ENCODE peak calls at places on chromosomes 7 and 10, in seven cellular contexts. One of them, this sample, is unnamed.

GRCh38 chr10:78456649-78457400 is 423.2 kb downstream of the RPS24 start:
- DNase-seq in adrenal gland: no peak
- DNase-seq in PC-9: no peak
- DNase-seq in upper lobe of left lung: no peak
- DNase-seq in tibial artery: peak; percentile 43
- DNase-seq in A549: no peak
- DNase-seq in AG10803: no peak
- DNase-seq in this sample: no peak

GRCh38 chr10:84179059-84179710 is 5.6 kb downstream of the GPR15LG start:
- DNase-seq in adrenal gland: no peak
- DNase-seq in PC-9: no peak
- DNase-seq in upper lobe of left lung: no peak
- DNase-seq in tibial artery: no peak
- DNase-seq in A549: no peak
- DNase-seq in AG10803: peak; percentile 74
- DNase-seq in this sample: peak; percentile 14

GRCh38 chr7:128351296-128352123 is 7.8 kb upstream of the RBM28 start:
- DNase-seq in adrenal gland: no peak
- DNase-seq in PC-9: no peak
- DNase-seq in upper lobe of left lung: peak; percentile 86
- DNase-seq in tibial artery: no peak
- DNase-seq in A549: no peak
- DNase-seq in AG10803: no peak
- DNase-seq in this sample: no peak

GRCh38 chr10:24722676-24723385 is 856 bp downstream of the ARHGAP21 start:
- DNase-seq in adrenal gland: peak; percentile 57
- DNase-seq in PC-9: no peak
- DNase-seq in upper lobe of left lung: peak; percentile 91
- DNase-seq in tibial artery: peak; percentile 82
- DNase-seq in A549: peak; percentile 61
- DNase-seq in AG10803: peak; percentile 43
- DNase-seq in this sample: peak; percentile 54

GRCh38 chr10:88866454-88866853 is 13.6 kb upstream of the STAMBPL1 start:
- DNase-seq in adrenal gland: no peak
- DNase-seq in PC-9: peak; percentile 69
- DNase-seq in upper lobe of left lung: no peak
- DNase-seq in tibial artery: no peak
- DNase-seq in A549: no peak
- DNase-seq in AG10803: no peak
- DNase-seq in this sample: no peak

GRCh38 chr10:90871279-90871760 is 454 bp upstream of the RPP30 start:
- DNase-seq in adrenal gland: peak; percentile 34
- DNase-seq in PC-9: peak; percentile 53
- DNase-seq in upper lobe of left lung: no peak
- DNase-seq in tibial artery: no peak
- DNase-seq in A549: peak; percentile 65
- DNase-seq in AG10803: peak; percentile 55
- DNase-seq in this sample: peak; percentile 92

GRCh38 chr10:108782411-108782810 is 1140.9 kb downstream of the XPNPEP1 start:
- DNase-seq in adrenal gland: no peak
- DNase-seq in PC-9: no peak
- DNase-seq in upper lobe of left lung: no peak
- DNase-seq in tibial artery: no peak
- DNase-seq in A549: no peak
- DNase-seq in AG10803: peak; percentile 28
- DNase-seq in this sample: no peak

GRCh38 chr10:99612167-99612831 is 7.9 kb downstream of the SLC25A28 start:
- DNase-seq in adrenal gland: peak; percentile 33
- DNase-seq in PC-9: peak; percentile 55
- DNase-seq in upper lobe of left lung: no peak
- DNase-seq in tibial artery: no peak
- DNase-seq in A549: peak; percentile 77
- DNase-seq in AG10803: peak; percentile 61
- DNase-seq in this sample: peak; percentile 76

GRCh38 chr7:45863715-45864114 is 9.2 kb downstream of the CCDC201 start:
- DNase-seq in adrenal gland: no peak
- DNase-seq in PC-9: peak; percentile 34
- DNase-seq in upper lobe of left lung: no peak
- DNase-seq in tibial artery: no peak
- DNase-seq in A549: no peak
- DNase-seq in AG10803: no peak
- DNase-seq in this sample: peak; percentile 16

GRCh38 chr10:5442056-5442989 is 30.0 kb downstream of the NET1 start:
- DNase-seq in adrenal gland: peak; percentile 39
- DNase-seq in PC-9: peak; percentile 44
- DNase-seq in upper lobe of left lung: no peak
- DNase-seq in tibial artery: no peak
- DNase-seq in A549: peak; percentile 34
- DNase-seq in AG10803: peak; percentile 47
- DNase-seq in this sample: peak; percentile 71

GRCh38 chr7:29886827-29887226 is 80.5 kb downstream of the WIPF3 start:
- DNase-seq in adrenal gland: no peak
- DNase-seq in PC-9: no peak
- DNase-seq in upper lobe of left lung: no peak
- DNase-seq in tibial artery: no peak
- DNase-seq in A549: no peak
- DNase-seq in AG10803: no peak
- DNase-seq in this sample: no peak

GRCh38 chr7:158646766-158647474 is 57.7 kb downstream of the NCAPG2 start:
- DNase-seq in adrenal gland: no peak
- DNase-seq in PC-9: no peak
- DNase-seq in upper lobe of left lung: no peak
- DNase-seq in tibial artery: no peak
- DNase-seq in A549: no peak
- DNase-seq in AG10803: no peak
- DNase-seq in this sample: peak; percentile 25

GRCh38 chr10:52071814-52072213 is 242.3 kb upstream of the DKK1 start:
- DNase-seq in adrenal gland: no peak
- DNase-seq in PC-9: no peak
- DNase-seq in upper lobe of left lung: no peak
- DNase-seq in tibial artery: peak; percentile 73
- DNase-seq in A549: no peak
- DNase-seq in AG10803: no peak
- DNase-seq in this sample: no peak

GRCh38 chr10:26960308-26960707 is 99.5 kb upstream of the ABI1 start:
- DNase-seq in adrenal gland: no peak
- DNase-seq in PC-9: no peak
- DNase-seq in upper lobe of left lung: no peak
- DNase-seq in tibial artery: no peak
- DNase-seq in A549: no peak
- DNase-seq in AG10803: peak; percentile 51
- DNase-seq in this sample: no peak

GRCh38 chr7:7773334-7774308 is 55.2 kb upstream of the RPA3 start:
- DNase-seq in adrenal gland: no peak
- DNase-seq in PC-9: no peak
- DNase-seq in upper lobe of left lung: no peak
- DNase-seq in tibial artery: no peak
- DNase-seq in A549: no peak
- DNase-seq in AG10803: no peak
- DNase-seq in this sample: no peak
- TF ChIP-seq CTCF in adrenal gland: no peak
- TF ChIP-seq CTCF in PC-9: no peak
- TF ChIP-seq CTCF in upper lobe of left lung: no peak
- TF ChIP-seq CTCF in tibial artery: no peak
- TF ChIP-seq CTCF in A549: no peak
- TF ChIP-seq CTCF in AG10803: no peak
- TF ChIP-seq CTCF in this sample: no peak

DNA sequence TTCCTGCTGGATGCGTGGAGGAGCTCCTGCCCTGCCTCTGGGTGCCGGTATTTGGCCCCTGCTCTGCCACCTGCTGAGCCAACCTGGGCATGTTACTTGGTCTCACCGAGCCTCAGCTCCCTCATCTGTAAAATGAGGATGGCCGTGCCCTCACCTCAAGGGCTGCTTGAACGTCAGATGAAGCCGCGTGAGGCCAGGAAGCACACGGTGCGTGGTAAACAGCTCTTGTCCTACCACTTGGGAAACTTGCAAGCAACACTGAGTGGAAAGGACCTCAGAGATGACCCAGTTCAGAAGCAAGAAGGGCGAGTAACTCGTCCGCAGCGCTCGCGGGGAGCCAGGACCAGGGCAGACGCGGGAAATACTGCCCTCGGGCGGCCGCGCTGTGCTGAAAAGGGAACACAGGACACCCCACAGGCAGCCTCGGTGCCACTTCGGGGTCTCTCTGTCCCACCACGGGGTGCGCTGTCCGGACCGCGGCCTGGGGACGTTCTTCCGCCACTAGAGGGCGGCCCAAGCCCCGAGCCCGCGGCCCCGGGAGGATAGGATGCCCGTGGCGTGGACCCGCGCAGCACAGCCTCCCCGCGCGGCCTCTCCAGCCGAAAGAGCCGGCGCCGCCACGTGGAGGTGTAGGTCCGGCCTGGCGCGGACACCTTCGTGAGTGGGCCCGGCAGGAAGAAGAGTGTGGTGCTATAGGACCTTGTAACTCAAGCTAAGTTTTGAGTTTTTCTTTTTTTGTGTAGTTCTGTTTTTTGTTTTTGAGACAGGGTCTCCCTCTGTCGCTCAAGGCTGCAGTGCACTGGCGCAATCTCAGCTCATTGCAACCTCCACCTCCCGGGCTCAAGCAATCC is 94.1 kb downstream of the PRKAG2 start:
- DNase-seq in adrenal gland: peak; percentile 63
- DNase-seq in PC-9: peak; percentile 65
- DNase-seq in upper lobe of left lung: peak; percentile 94
- DNase-seq in tibial artery: peak; percentile 79
- DNase-seq in A549: peak; percentile 90
- DNase-seq in AG10803: peak; percentile 30
- DNase-seq in this sample: peak; percentile 43
- H3K4me3 ChIP-seq in adrenal gland: no peak overlapping the region
- H3K4me3 ChIP-seq in PC-9: peak overlapping the region; percentile 49
- H3K4me3 ChIP-seq in upper lobe of left lung: peak overlapping the region; percentile 32
- H3K4me3 ChIP-seq in tibial artery: peak overlapping the region; percentile 19
- H3K4me3 ChIP-seq in A549: peak overlapping the region; percentile 35
- H3K4me3 ChIP-seq in AG10803: peak overlapping the region; percentile 39
- H3K4me3 ChIP-seq in this sample: peak overlapping the region; percentile 27

DNA sequence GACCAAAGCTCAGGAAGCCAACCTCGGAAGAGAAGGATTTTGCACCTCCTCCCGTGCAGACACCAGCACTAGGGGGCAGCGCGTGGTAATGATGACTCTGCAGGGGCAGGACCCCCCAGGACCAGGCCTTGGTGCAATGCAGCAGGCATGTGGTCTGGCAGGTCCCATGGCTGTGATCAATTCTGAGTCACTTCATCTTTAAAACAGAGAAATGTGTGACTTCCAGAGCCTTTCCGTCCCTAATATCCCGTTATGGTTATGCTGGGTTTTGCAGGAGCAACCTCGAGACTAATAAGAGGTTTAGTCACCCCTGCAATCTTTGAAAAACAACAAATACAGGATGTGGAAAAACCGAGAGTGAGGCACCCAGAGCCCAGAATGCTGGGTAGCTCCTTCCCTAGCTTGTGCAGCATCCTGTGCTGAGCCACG is 30.2 kb upstream of the GJD4 start:
- DNase-seq in adrenal gland: no peak
- DNase-seq in PC-9: no peak
- DNase-seq in upper lobe of left lung: no peak
- DNase-seq in tibial artery: no peak
- DNase-seq in A549: no peak
- DNase-seq in AG10803: peak; percentile 74
- DNase-seq in this sample: peak; percentile 85
- TF ChIP-seq CTCF in adrenal gland: no peak
- TF ChIP-seq CTCF in PC-9: no peak
- TF ChIP-seq CTCF in upper lobe of left lung: no peak
- TF ChIP-seq CTCF in tibial artery: no peak
- TF ChIP-seq CTCF in A549: no peak
- TF ChIP-seq CTCF in AG10803: peak; percentile 41
- TF ChIP-seq CTCF in this sample: peak; percentile 57

DNA sequence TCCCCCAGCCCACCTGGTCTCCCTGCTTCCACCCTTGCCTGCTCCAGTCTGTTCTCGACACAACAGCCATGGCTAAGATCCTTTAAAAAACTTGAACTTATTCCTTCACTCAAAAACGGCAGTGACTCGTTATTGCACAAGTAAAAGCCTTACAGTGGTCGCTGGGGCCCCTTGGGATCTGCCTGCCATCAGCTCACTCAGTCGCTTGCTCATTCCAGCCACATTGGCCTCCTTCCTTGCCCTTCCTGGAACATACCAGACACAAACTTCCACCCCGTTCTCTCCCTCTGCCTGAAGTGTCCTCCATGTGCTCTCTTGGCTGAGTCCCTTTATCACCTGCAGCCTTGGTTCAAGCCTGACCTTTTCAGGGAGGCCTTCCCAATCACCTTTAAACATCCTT is 4.7 kb downstream of the CCNY start:
- DNase-seq in adrenal gland: no peak
- DNase-seq in PC-9: no peak
- DNase-seq in upper lobe of left lung: no peak
- DNase-seq in tibial artery: no peak
- DNase-seq in A549: no peak
- DNase-seq in AG10803: peak; percentile 45
- DNase-seq in this sample: no peak
- H3K4me3 ChIP-seq in adrenal gland: no peak overlapping the region
- H3K4me3 ChIP-seq in PC-9: no peak overlapping the region
- H3K4me3 ChIP-seq in upper lobe of left lung: no peak overlapping the region
- H3K4me3 ChIP-seq in tibial artery: no peak overlapping the region
- H3K4me3 ChIP-seq in A549: no peak overlapping the region
- H3K4me3 ChIP-seq in AG10803: no peak overlapping the region
- H3K4me3 ChIP-seq in this sample: no peak overlapping the region

DNA sequence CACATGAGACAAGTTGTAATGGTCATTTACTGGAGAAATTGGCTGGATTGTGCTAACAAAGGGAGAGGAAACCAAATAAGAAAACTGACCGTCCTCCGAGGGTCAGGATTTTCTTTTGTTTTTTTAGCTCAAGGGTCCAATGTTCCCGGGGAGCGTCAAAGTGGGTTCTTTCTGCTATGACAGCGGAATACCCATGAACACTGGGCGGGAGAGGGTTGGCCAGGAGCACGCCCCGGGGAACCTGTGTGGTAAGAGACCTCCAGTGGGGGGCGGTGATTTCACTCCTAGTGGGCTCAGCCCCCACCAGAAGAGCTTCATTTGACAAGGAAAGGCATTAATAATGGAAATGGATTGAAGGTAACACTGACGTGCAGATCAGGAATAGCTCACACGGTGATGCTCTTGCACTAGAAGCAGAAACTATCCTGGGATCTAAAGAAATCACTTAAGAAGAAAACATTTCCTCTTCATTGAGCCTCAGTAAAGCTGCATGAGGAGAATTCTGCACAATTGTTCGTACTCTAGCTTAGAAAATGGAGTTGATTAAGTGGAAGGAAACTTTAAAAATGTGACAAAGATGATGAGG is 627.0 kb downstream of the SUGCT start:
- DNase-seq in adrenal gland: no peak
- DNase-seq in PC-9: no peak
- DNase-seq in upper lobe of left lung: peak; percentile 1
- DNase-seq in tibial artery: no peak
- DNase-seq in A549: no peak
- DNase-seq in AG10803: no peak
- DNase-seq in this sample: peak; percentile 62
- TF ChIP-seq CTCF in adrenal gland: no peak
- TF ChIP-seq CTCF in PC-9: peak; percentile 36
- TF ChIP-seq CTCF in upper lobe of left lung: no peak
- TF ChIP-seq CTCF in tibial artery: no peak
- TF ChIP-seq CTCF in A549: no peak
- TF ChIP-seq CTCF in AG10803: peak; percentile 21
- TF ChIP-seq CTCF in this sample: peak; percentile 51